ENCODE peak calls at places on chromosomes 13 and 19, in eight cellular contexts. G is transverse colon, Y is tibial artery, H is brain microvascular endothelial cell, M is testis, N is coronary artery, U is suprapubic skin, T is AG04450. Z is an unnamed sample.

GRCh38 chr19:41872775-41873647 is 4.1 kb upstream of the CD79A start:
- DNase-seq in G (peak; percentile 87), N (no peak), Y (no peak), U (no peak), M (peak; percentile 64), H (peak; percentile 58), T (no peak), Z (no peak)

GRCh38 chr19:35786299-35787160 is 11.2 kb downstream of the ARHGAP33 start:
- DNase-seq in H (no peak), U (no peak), M (no peak), G (no peak), T (no peak), N (no peak), Y (no peak), Z (no peak)

GRCh38 chr13:81295177-81295576 is 954.3 kb upstream of the SPRY2 start:
- DNase-seq in Y (no peak), N (no peak), U (no peak), T (no peak), H (no peak), G (no peak), M (no peak), Z (no peak)

GRCh38 chr13:21613791-21614190 is 9.8 kb upstream of the MICU2 start:
- DNase-seq in M (no peak), H (no peak), T (no peak), G (no peak), N (no peak), Y (no peak), U (no peak), Z (no peak)

GRCh38 chr13:44578064-44578394 is 1.9 kb upstream of the TSC22D1 start:
- DNase-seq in Y (peak; percentile 37), M (no peak), U (no peak), T (no peak), N (no peak), G (no peak), H (no peak), Z (peak; percentile 10)

GRCh38 chr13:53144826-53145225 is 116.2 kb downstream of the OLFM4 start:
- DNase-seq in G (no peak), U (no peak), N (no peak), H (no peak), Y (no peak), M (no peak), T (no peak), Z (no peak)

GRCh38 chr19:49434907-49435577 is 6.3 kb downstream of the SLC17A7 start:
- DNase-seq in N (no peak), U (peak; percentile 54), H (no peak), T (no peak), Y (no peak), M (peak; percentile 56), G (no peak), Z (no peak)

GRCh38 chr13:110444226-110444653 is 117.3 kb downstream of the RAB20 start:
- DNase-seq in U (no peak), T (no peak), H (peak; percentile 67), Y (no peak), N (no peak), M (no peak), G (no peak), Z (no peak)

GRCh38 chr13:30091691-30092090 is 215.7 kb downstream of the KATNAL1 start:
- DNase-seq in Y (no peak), G (no peak), M (no peak), H (no peak), T (no peak), U (no peak), N (no peak), Z (no peak)

GRCh38 chr19:30447276-30447870 is 75.2 kb downstream of the ZNF536 start:
- DNase-seq in N (no peak), U (no peak), H (no peak), G (no peak), M (no peak), Y (no peak), T (no peak), Z (no peak)

GRCh38 chr19:48997972-48998371 is 4.3 kb downstream of the RUVBL2 start:
- DNase-seq in M (peak; percentile 80), N (no peak), H (peak; percentile 66), U (no peak), T (no peak), G (peak; percentile 62), Y (no peak), Z (no peak)

GRCh38 chr19:29610213-29610573 is 4.1 kb downstream of the POP4 start:
- DNase-seq in M (no peak), N (no peak), G (no peak), U (no peak), T (no peak), Y (no peak), H (no peak), Z (no peak)

GRCh38 chr13:57527114-57527770 is 104.3 kb upstream of the PCDH17 start:
- DNase-seq in Y (no peak), T (no peak), H (no peak), N (no peak), M (no peak), G (no peak), U (no peak), Z (no peak)

GRCh38 chr13:59680429-59681024 is 483.2 kb downstream of the DIAPH3 start:
- DNase-seq in H (no peak), Y (no peak), G (no peak), T (no peak), U (no peak), N (no peak), M (no peak), Z (no peak)

GRCh38 chr19:51794865-51795490 is at the start of gene FPR3:
- DNase-seq in H (no peak), G (no peak), M (no peak), U (no peak), Y (no peak), T (no peak), N (no peak), Z (peak; percentile 28)
- TF ChIP-seq CTCF in H (no peak), G (no peak), M (no peak), U (no peak), Y (no peak), T (no peak), N (no peak), Z (no peak)

GRCh38 chr19:10878253-10878652 is 6.9 kb downstream of the CARM1 start:
- DNase-seq in T (no peak), M (no peak), Y (no peak), N (no peak), U (no peak), G (no peak), H (no peak), Z (no peak)
- H3K4me3 ChIP-seq in T (no peak overlapping the region), M (no peak overlapping the region), Y (no peak overlapping the region), N (no peak overlapping the region), U (no peak overlapping the region), G (no peak overlapping the region), H (no peak overlapping the region), Z (no peak overlapping the region)

DNA sequence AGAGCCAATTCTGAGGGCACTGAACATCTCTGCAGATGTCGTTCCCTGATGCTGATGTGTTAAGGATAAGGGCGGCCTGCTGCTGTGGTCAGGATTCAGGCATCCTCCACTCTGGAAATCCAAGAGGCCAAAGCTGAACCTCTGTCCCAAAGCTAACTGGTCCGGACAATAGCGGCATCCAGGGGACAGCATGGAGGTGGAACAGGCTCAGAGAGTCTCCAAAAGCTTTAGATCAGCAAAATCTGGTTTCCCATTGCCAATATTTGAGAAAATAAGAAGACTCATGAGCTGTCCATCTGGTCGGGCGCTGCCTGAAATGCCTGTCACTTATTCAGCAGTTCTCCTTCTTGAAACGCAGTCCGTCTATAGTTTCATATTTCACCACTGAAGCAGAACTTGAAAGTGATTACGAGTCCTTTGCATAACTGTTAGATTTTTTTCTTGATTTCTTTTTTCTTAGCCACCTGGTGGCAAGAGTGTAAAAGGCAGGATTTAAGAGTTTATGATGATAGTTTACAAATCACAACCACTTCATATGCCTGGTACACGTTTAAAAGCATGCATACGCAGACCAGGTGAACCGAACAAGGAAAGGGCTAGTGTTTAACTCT is 45.9 kb downstream of the GGACT start:
- DNase-seq in Y (no peak), N (peak; percentile 55), G (no peak), T (no peak), U (peak; percentile 28), M (no peak), H (peak; percentile 5), Z (peak; percentile 59)
- TF ChIP-seq CTCF in Y (peak; percentile 29), N (no peak), G (peak; percentile 49), T (peak; percentile 70), U (peak; percentile 39), M (peak; percentile 7), H (peak; percentile 52), Z (peak; percentile 54)

GRCh38 chr13:20495087-20496023 is 30.3 kb downstream of the CRYL1 start:
- DNase-seq in H (peak; percentile 73), Y (peak; percentile 78), N (no peak), G (peak; percentile 73), U (no peak), M (peak; percentile 85), T (peak; percentile 39), Z (peak; percentile 43)
- H3K4me3 ChIP-seq in H (no peak overlapping the region), Y (no peak overlapping the region), N (peak overlapping the region; percentile 39), G (no peak overlapping the region), U (peak overlapping the region; percentile 18), M (no peak overlapping the region), T (peak overlapping the region; percentile 25), Z (no peak overlapping the region)

DNA sequence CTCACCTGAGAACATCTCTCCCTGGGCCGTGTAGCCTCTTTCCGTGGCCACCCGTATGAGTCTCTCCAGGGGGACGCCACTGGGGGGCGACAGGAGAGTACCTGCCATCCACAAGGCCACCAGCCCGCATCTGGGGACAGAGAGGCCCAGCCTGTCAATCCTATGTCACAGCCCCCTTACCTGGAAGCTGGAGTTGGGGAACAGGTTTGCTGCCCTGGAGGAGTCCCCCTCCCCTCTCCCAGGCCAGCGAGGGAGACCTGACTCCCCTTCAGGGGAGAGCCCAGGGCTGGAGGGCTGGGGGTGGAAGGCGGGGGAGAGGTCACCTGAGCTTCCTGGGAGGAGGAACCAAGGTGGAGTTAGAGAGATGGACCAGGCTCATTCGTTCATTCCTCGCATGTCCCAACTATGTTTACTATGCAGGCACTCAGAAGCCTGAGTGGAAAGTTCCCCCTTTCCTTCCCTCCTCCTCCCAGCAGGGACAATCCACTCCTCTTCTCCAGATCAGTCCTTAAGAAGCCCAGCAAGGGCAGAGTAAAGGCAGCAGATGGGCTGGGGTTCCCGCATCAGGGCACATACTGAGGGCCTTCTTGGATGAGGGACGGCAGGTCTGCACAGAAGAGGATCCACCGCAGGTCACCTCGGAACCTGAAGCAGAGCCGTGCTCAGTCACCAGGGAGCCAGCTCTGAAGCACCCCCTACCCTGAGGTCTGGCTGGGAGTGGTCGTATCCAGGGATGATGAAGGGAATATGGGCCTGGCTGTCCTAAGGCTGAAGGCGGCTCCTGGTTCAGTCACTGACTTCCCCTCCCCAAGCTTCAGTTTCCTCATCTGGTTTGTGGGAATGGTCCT is 5.5 kb downstream of the ACTMAP start:
- DNase-seq in G (no peak), Y (no peak), T (no peak), H (no peak), N (no peak), U (no peak), M (no peak), Z (no peak)
- TF ChIP-seq CTCF in G (no peak), Y (no peak), T (no peak), H (no peak), N (no peak), U (no peak), M (no peak), Z (no peak)